ENCODE peak calls at places on chromosome 1, in seven cellular contexts. One of them, this sample, is unnamed.

GRCh38 chr1:45929257-45929687 is 125.9 kb downstream of the MAST2 start:
- DNase-seq in IMR-90: peak
- DNase-seq in BE2C: no peak
- DNase-seq in transverse colon: no peak
- DNase-seq in body of pancreas: peak
- DNase-seq in retinal pigment epithelial cell: no peak
- DNase-seq in GM13976: no peak
- DNase-seq in this sample: peak

GRCh38 chr1:113903496-113904291 is 905 bp downstream of the AP4B1 start:
- DNase-seq in IMR-90: no peak
- DNase-seq in BE2C: no peak
- DNase-seq in transverse colon: no peak
- DNase-seq in body of pancreas: no peak
- DNase-seq in retinal pigment epithelial cell: no peak
- DNase-seq in GM13976: no peak
- DNase-seq in this sample: peak

GRCh38 chr1:12433323-12434053 is 184.5 kb downstream of the DHRS3 start:
- DNase-seq in IMR-90: peak
- DNase-seq in BE2C: peak
- DNase-seq in transverse colon: peak
- DNase-seq in body of pancreas: peak
- DNase-seq in retinal pigment epithelial cell: peak
- DNase-seq in GM13976: no peak
- DNase-seq in this sample: no peak

GRCh38 chr1:201461783-201462441 is 7.1 kb downstream of the PHLDA3 start:
- DNase-seq in IMR-90: peak
- DNase-seq in BE2C: no peak
- DNase-seq in transverse colon: peak
- DNase-seq in body of pancreas: peak
- DNase-seq in retinal pigment epithelial cell: peak
- DNase-seq in GM13976: no peak
- DNase-seq in this sample: peak

GRCh38 chr1:241606544-241606943 is 33.6 kb downstream of the CHML start:
- DNase-seq in IMR-90: no peak
- DNase-seq in BE2C: no peak
- DNase-seq in transverse colon: no peak
- DNase-seq in body of pancreas: no peak
- DNase-seq in retinal pigment epithelial cell: no peak
- DNase-seq in GM13976: no peak
- DNase-seq in this sample: peak

GRCh38 chr1:248807067-248807737 is 18.5 kb downstream of the SH3BP5L start:
- DNase-seq in IMR-90: peak
- DNase-seq in BE2C: peak
- DNase-seq in transverse colon: peak
- DNase-seq in body of pancreas: peak
- DNase-seq in retinal pigment epithelial cell: peak
- DNase-seq in GM13976: peak
- DNase-seq in this sample: peak

GRCh38 chr1:29052951-29053350 is 70.8 kb downstream of the TMEM200B start:
- DNase-seq in IMR-90: no peak
- DNase-seq in BE2C: no peak
- DNase-seq in transverse colon: no peak
- DNase-seq in body of pancreas: no peak
- DNase-seq in retinal pigment epithelial cell: no peak
- DNase-seq in GM13976: no peak
- DNase-seq in this sample: no peak

GRCh38 chr1:231139659-231140650 is 21.9 kb upstream of the TRIM67 start:
- DNase-seq in IMR-90: peak
- DNase-seq in BE2C: no peak
- DNase-seq in transverse colon: no peak
- DNase-seq in body of pancreas: peak
- DNase-seq in retinal pigment epithelial cell: peak
- DNase-seq in GM13976: no peak
- DNase-seq in this sample: peak

GRCh38 chr1:2496087-2496622 is 20.1 kb downstream of the PLCH2 start:
- DNase-seq in IMR-90: no peak
- DNase-seq in BE2C: no peak
- DNase-seq in transverse colon: peak
- DNase-seq in body of pancreas: no peak
- DNase-seq in retinal pigment epithelial cell: no peak
- DNase-seq in GM13976: peak
- DNase-seq in this sample: no peak

GRCh38 chr1:186875874-186876273 is 47.1 kb downstream of the PLA2G4A start:
- DNase-seq in IMR-90: no peak
- DNase-seq in BE2C: no peak
- DNase-seq in transverse colon: no peak
- DNase-seq in body of pancreas: no peak
- DNase-seq in retinal pigment epithelial cell: no peak
- DNase-seq in GM13976: no peak
- DNase-seq in this sample: peak

GRCh38 chr1:101438359-101438758 is 201.5 kb downstream of the S1PR1 start:
- DNase-seq in IMR-90: peak
- DNase-seq in BE2C: peak
- DNase-seq in transverse colon: no peak
- DNase-seq in body of pancreas: no peak
- DNase-seq in retinal pigment epithelial cell: no peak
- DNase-seq in GM13976: peak
- DNase-seq in this sample: peak
- TF ChIP-seq CTCF in IMR-90: peak
- TF ChIP-seq CTCF in BE2C: peak
- TF ChIP-seq CTCF in transverse colon: no peak
- TF ChIP-seq CTCF in body of pancreas: no peak
- TF ChIP-seq CTCF in retinal pigment epithelial cell: peak
- TF ChIP-seq CTCF in GM13976: peak
- TF ChIP-seq CTCF in this sample: peak

GRCh38 chr1:147079400-147080012 is 92.8 kb downstream of the PRKAB2 start:
- DNase-seq in IMR-90: no peak
- DNase-seq in BE2C: no peak
- DNase-seq in transverse colon: no peak
- DNase-seq in body of pancreas: no peak
- DNase-seq in retinal pigment epithelial cell: no peak
- DNase-seq in GM13976: peak
- DNase-seq in this sample: no peak

GRCh38 chr1:147077936-147078605 is 94.2 kb downstream of the PRKAB2 start:
- DNase-seq in IMR-90: no peak
- DNase-seq in BE2C: no peak
- DNase-seq in transverse colon: no peak
- DNase-seq in body of pancreas: no peak
- DNase-seq in retinal pigment epithelial cell: no peak
- DNase-seq in GM13976: no peak
- DNase-seq in this sample: no peak

GRCh38 chr1:147078606-147079399 is 93.5 kb downstream of the PRKAB2 start:
- DNase-seq in IMR-90: no peak
- DNase-seq in BE2C: no peak
- DNase-seq in transverse colon: no peak
- DNase-seq in body of pancreas: no peak
- DNase-seq in retinal pigment epithelial cell: no peak
- DNase-seq in GM13976: no peak
- DNase-seq in this sample: no peak

GRCh38 chr1:147080013-147080661 is 92.1 kb downstream of the PRKAB2 start:
- DNase-seq in IMR-90: no peak
- DNase-seq in BE2C: no peak
- DNase-seq in transverse colon: no peak
- DNase-seq in body of pancreas: no peak
- DNase-seq in retinal pigment epithelial cell: no peak
- DNase-seq in GM13976: peak
- DNase-seq in this sample: no peak

DNA sequence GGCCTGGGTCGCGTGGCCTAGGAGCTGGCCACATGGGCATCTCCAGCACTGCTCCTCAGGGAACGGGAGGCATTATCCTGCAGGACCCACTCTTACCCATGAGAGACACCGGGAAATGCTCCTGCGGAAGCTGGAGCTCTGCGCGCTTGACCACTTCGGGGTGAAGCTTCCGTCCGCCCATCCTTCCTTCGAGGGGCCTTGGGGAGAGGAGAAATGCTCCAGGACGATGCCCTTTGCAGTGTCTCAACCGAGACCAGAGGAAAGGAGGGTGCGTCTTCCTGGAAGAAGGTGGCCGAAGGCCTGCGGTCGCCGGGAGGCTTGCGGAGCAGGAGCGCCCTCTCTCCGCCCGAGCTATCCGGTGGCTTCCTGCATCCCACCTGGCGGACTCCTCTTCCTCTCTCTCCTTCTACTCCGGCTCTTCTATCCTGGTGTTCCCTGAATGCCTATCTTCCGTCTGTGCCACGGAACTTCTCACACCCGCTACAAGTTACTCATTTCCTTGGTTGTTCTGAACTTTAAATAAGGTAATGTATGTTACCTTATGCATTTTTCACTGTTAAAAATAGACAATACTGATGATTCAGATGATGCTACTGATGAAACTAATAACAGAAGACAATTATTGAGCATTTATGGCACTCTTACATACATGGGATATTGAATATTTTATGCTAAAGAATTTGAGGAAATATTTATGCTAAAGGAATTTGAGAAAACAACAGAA is 91.4 kb downstream of the PRKAB2 start:
- DNase-seq in IMR-90: no peak
- DNase-seq in BE2C: no peak
- DNase-seq in transverse colon: no peak
- DNase-seq in body of pancreas: no peak
- DNase-seq in retinal pigment epithelial cell: no peak
- DNase-seq in GM13976: peak
- DNase-seq in this sample: no peak
- TF ChIP-seq CTCF in IMR-90: no peak
- TF ChIP-seq CTCF in BE2C: no peak
- TF ChIP-seq CTCF in transverse colon: no peak
- TF ChIP-seq CTCF in body of pancreas: no peak
- TF ChIP-seq CTCF in retinal pigment epithelial cell: peak
- TF ChIP-seq CTCF in GM13976: no peak
- TF ChIP-seq CTCF in this sample: no peak

GRCh38 chr1:87985071-87985470 is 656.4 kb downstream of the LMO4 start:
- DNase-seq in IMR-90: no peak
- DNase-seq in BE2C: peak
- DNase-seq in transverse colon: no peak
- DNase-seq in body of pancreas: no peak
- DNase-seq in retinal pigment epithelial cell: no peak
- DNase-seq in GM13976: no peak
- DNase-seq in this sample: no peak

GRCh38 chr1:87981810-87982209 is 653.1 kb downstream of the LMO4 start:
- DNase-seq in IMR-90: no peak
- DNase-seq in BE2C: no peak
- DNase-seq in transverse colon: no peak
- DNase-seq in body of pancreas: no peak
- DNase-seq in retinal pigment epithelial cell: no peak
- DNase-seq in GM13976: no peak
- DNase-seq in this sample: no peak

GRCh38 chr1:87989346-87989745 is 660.7 kb downstream of the LMO4 start:
- DNase-seq in IMR-90: no peak
- DNase-seq in BE2C: no peak
- DNase-seq in transverse colon: no peak
- DNase-seq in body of pancreas: no peak
- DNase-seq in retinal pigment epithelial cell: no peak
- DNase-seq in GM13976: no peak
- DNase-seq in this sample: no peak

GRCh38 chr1:87983841-87984240 is 655.2 kb downstream of the LMO4 start:
- DNase-seq in IMR-90: no peak
- DNase-seq in BE2C: no peak
- DNase-seq in transverse colon: no peak
- DNase-seq in body of pancreas: no peak
- DNase-seq in retinal pigment epithelial cell: peak
- DNase-seq in GM13976: no peak
- DNase-seq in this sample: no peak

GRCh38 chr1:87986154-87986914 is 657.7 kb downstream of the LMO4 start:
- DNase-seq in IMR-90: no peak
- DNase-seq in BE2C: peak
- DNase-seq in transverse colon: no peak
- DNase-seq in body of pancreas: no peak
- DNase-seq in retinal pigment epithelial cell: no peak
- DNase-seq in GM13976: no peak
- DNase-seq in this sample: no peak
- TF ChIP-seq CTCF in IMR-90: no peak
- TF ChIP-seq CTCF in BE2C: peak
- TF ChIP-seq CTCF in transverse colon: no peak
- TF ChIP-seq CTCF in body of pancreas: no peak
- TF ChIP-seq CTCF in retinal pigment epithelial cell: no peak
- TF ChIP-seq CTCF in GM13976: no peak
- TF ChIP-seq CTCF in this sample: peak

GRCh38 chr1:211829343-211830054 is 1.1 kb downstream of the LPGAT1 start:
- DNase-seq in IMR-90: no peak
- DNase-seq in BE2C: peak
- DNase-seq in transverse colon: peak
- DNase-seq in body of pancreas: peak
- DNase-seq in retinal pigment epithelial cell: no peak
- DNase-seq in GM13976: no peak
- DNase-seq in this sample: peak
- TF ChIP-seq CTCF in IMR-90: no peak
- TF ChIP-seq CTCF in BE2C: peak
- TF ChIP-seq CTCF in transverse colon: peak
- TF ChIP-seq CTCF in body of pancreas: peak
- TF ChIP-seq CTCF in retinal pigment epithelial cell: peak
- TF ChIP-seq CTCF in GM13976: no peak
- TF ChIP-seq CTCF in this sample: no peak

GRCh38 chr1:19232526-19232851 is 18.8 kb downstream of the EMC1 start:
- DNase-seq in IMR-90: peak
- DNase-seq in BE2C: no peak
- DNase-seq in transverse colon: no peak
- DNase-seq in body of pancreas: no peak
- DNase-seq in retinal pigment epithelial cell: no peak
- DNase-seq in GM13976: no peak
- DNase-seq in this sample: no peak
- TF ChIP-seq CTCF in IMR-90: no peak
- TF ChIP-seq CTCF in BE2C: no peak
- TF ChIP-seq CTCF in transverse colon: no peak
- TF ChIP-seq CTCF in body of pancreas: no peak
- TF ChIP-seq CTCF in retinal pigment epithelial cell: peak
- TF ChIP-seq CTCF in GM13976: no peak
- TF ChIP-seq CTCF in this sample: no peak

This sample was measured in MCF 10A.